ENCODE peak calls at places on chromosomes 5 and 9, in six cellular contexts. One of them, this sample, is unnamed.

GRCh38 chr5:13814293-13814692 is 130.2 kb downstream of the DNAH5 start:
- DNase-seq in activated CD4-positive, alpha-beta T cell treated with anti-CD3 and anti-CD28 coated beads, Interleukin-2, amount 10 ng/mL, durations not matched to agents 7 days and 5 days: no peak
- DNase-seq in sigmoid colon: no peak
- DNase-seq in stimulated activated CD4-positive, alpha-beta T cell treated with anti-CD3 and anti-CD28 coated beads, Interleukin-2, amount 100 ng/mL, for 24 hours: no peak
- DNase-seq in amniotic stem cell: no peak
- DNase-seq in G401: no peak
- DNase-seq in this sample: peak; percentile 30

GRCh38 chr5:89313804-89314588 is 431.0 kb upstream of the MEF2C start:
- DNase-seq in stimulated activated CD4-positive, alpha-beta T cell treated with anti-CD3 and anti-CD28 coated beads, Interleukin-2, amount 100 ng/mL, for 24 hours: no peak
- DNase-seq in activated CD4-positive, alpha-beta T cell treated with anti-CD3 and anti-CD28 coated beads, Interleukin-2, amount 10 ng/mL, durations not matched to agents 7 days and 5 days: no peak
- DNase-seq in sigmoid colon: no peak
- DNase-seq in G401: no peak
- DNase-seq in amniotic stem cell: peak; percentile 61
- DNase-seq in this sample: no peak

GRCh38 chr9:97983524-97984187 is 515 bp downstream of the ANP32B start:
- DNase-seq in G401: peak; percentile 48
- DNase-seq in stimulated activated CD4-positive, alpha-beta T cell treated with anti-CD3 and anti-CD28 coated beads, Interleukin-2, amount 100 ng/mL, for 24 hours: peak; percentile 55
- DNase-seq in amniotic stem cell: no peak
- DNase-seq in activated CD4-positive, alpha-beta T cell treated with anti-CD3 and anti-CD28 coated beads, Interleukin-2, amount 10 ng/mL, durations not matched to agents 7 days and 5 days: peak; percentile 51
- DNase-seq in sigmoid colon: peak; percentile 80
- DNase-seq in this sample: peak; percentile 17

GRCh38 chr9:13013976-13014375 is 239.2 kb downstream of the LURAP1L start:
- DNase-seq in activated CD4-positive, alpha-beta T cell treated with anti-CD3 and anti-CD28 coated beads, Interleukin-2, amount 10 ng/mL, durations not matched to agents 7 days and 5 days: no peak
- DNase-seq in stimulated activated CD4-positive, alpha-beta T cell treated with anti-CD3 and anti-CD28 coated beads, Interleukin-2, amount 100 ng/mL, for 24 hours: no peak
- DNase-seq in G401: no peak
- DNase-seq in amniotic stem cell: no peak
- DNase-seq in sigmoid colon: no peak
- DNase-seq in this sample: no peak

GRCh38 chr9:99008187-99008586 is 64.5 kb downstream of the COL15A1 start:
- DNase-seq in amniotic stem cell: no peak
- DNase-seq in sigmoid colon: no peak
- DNase-seq in activated CD4-positive, alpha-beta T cell treated with anti-CD3 and anti-CD28 coated beads, Interleukin-2, amount 10 ng/mL, durations not matched to agents 7 days and 5 days: no peak
- DNase-seq in stimulated activated CD4-positive, alpha-beta T cell treated with anti-CD3 and anti-CD28 coated beads, Interleukin-2, amount 100 ng/mL, for 24 hours: no peak
- DNase-seq in G401: no peak
- DNase-seq in this sample: no peak

GRCh38 chr9:90890146-90890545 is 88.5 kb downstream of the SYK start:
- DNase-seq in amniotic stem cell: no peak
- DNase-seq in stimulated activated CD4-positive, alpha-beta T cell treated with anti-CD3 and anti-CD28 coated beads, Interleukin-2, amount 100 ng/mL, for 24 hours: no peak
- DNase-seq in activated CD4-positive, alpha-beta T cell treated with anti-CD3 and anti-CD28 coated beads, Interleukin-2, amount 10 ng/mL, durations not matched to agents 7 days and 5 days: no peak
- DNase-seq in G401: no peak
- DNase-seq in sigmoid colon: no peak
- DNase-seq in this sample: peak; percentile 5

GRCh38 chr5:150517272-150518152 is 9.6 kb downstream of the NDST1 start:
- DNase-seq in G401: no peak
- DNase-seq in activated CD4-positive, alpha-beta T cell treated with anti-CD3 and anti-CD28 coated beads, Interleukin-2, amount 10 ng/mL, durations not matched to agents 7 days and 5 days: no peak
- DNase-seq in sigmoid colon: no peak
- DNase-seq in stimulated activated CD4-positive, alpha-beta T cell treated with anti-CD3 and anti-CD28 coated beads, Interleukin-2, amount 100 ng/mL, for 24 hours: no peak
- DNase-seq in amniotic stem cell: peak; percentile 79
- DNase-seq in this sample: peak; percentile 93

GRCh38 chr9:70061776-70062175 is 18.1 kb downstream of the MAMDC2 start:
- DNase-seq in sigmoid colon: no peak
- DNase-seq in G401: no peak
- DNase-seq in stimulated activated CD4-positive, alpha-beta T cell treated with anti-CD3 and anti-CD28 coated beads, Interleukin-2, amount 100 ng/mL, for 24 hours: no peak
- DNase-seq in amniotic stem cell: no peak
- DNase-seq in activated CD4-positive, alpha-beta T cell treated with anti-CD3 and anti-CD28 coated beads, Interleukin-2, amount 10 ng/mL, durations not matched to agents 7 days and 5 days: no peak
- DNase-seq in this sample: no peak

GRCh38 chr5:107067391-107067790 is 603.3 kb downstream of the EFNA5 start:
- DNase-seq in activated CD4-positive, alpha-beta T cell treated with anti-CD3 and anti-CD28 coated beads, Interleukin-2, amount 10 ng/mL, durations not matched to agents 7 days and 5 days: no peak
- DNase-seq in amniotic stem cell: no peak
- DNase-seq in G401: peak; percentile 34
- DNase-seq in stimulated activated CD4-positive, alpha-beta T cell treated with anti-CD3 and anti-CD28 coated beads, Interleukin-2, amount 100 ng/mL, for 24 hours: no peak
- DNase-seq in sigmoid colon: no peak
- DNase-seq in this sample: no peak

This sample was measured in HTR-8/SVneo.